ENCODE peak calls at places on chromosomes 16 and 17, in eight cellular contexts. Y is upper lobe of right lung; A is fibroblast of lung; F is psoas muscle; H is neural progenitor cell; W is aorta; O is IMR-90; B is CD8-positive, alpha-beta memory T cell. D is an unnamed sample.

GRCh38 chr17:81400939-81401726 is 5.9 kb downstream of the BAHCC1 start:
- DNase-seq in B (no peak), A (peak; percentile 71), O (no peak), W (no peak), Y (no peak), F (peak; percentile 51), H (no peak), D (no peak)

GRCh38 chr17:31452101-31452500 is 60.6 kb downstream of the RAB11FIP4 start:
- DNase-seq in W (no peak), H (peak; percentile 37), O (peak; percentile 8), F (no peak), A (no peak), Y (no peak), B (no peak), D (no peak)

GRCh38 chr17:27577124-27577761 is 53.7 kb upstream of the LGALS9 start:
- DNase-seq in H (peak; percentile 60), B (no peak), O (peak; percentile 82), Y (no peak), W (no peak), F (peak; percentile 79), A (peak; percentile 51), D (no peak)

GRCh38 chr16:64121473-64121872 is 1000.4 kb downstream of the CDH11 start:
- DNase-seq in Y (no peak), A (peak; percentile 2), O (peak; percentile 64), W (no peak), B (no peak), F (no peak), H (no peak), D (no peak)

GRCh38 chr16:57941016-57941656 is 29.8 kb downstream of the CNGB1 start:
- DNase-seq in F (peak; percentile 62), B (no peak), H (no peak), O (no peak), Y (peak; percentile 90), A (peak; percentile 14), W (peak; percentile 58), D (no peak)

GRCh38 chr17:45936610-45937009 is 42.3 kb downstream of the MAPT start:
- DNase-seq in H (no peak), A (no peak), B (no peak), F (no peak), W (no peak), O (no peak), Y (no peak), D (no peak)

GRCh38 chr16:2842340-2843000 is 12.4 kb downstream of the ZG16B start:
- DNase-seq in H (peak; percentile 69), Y (peak; percentile 80), F (peak; percentile 72), A (peak; percentile 62), W (no peak), B (peak; percentile 63), O (no peak), D (peak; percentile 16)

GRCh38 chr16:4682084-4682581 is 11.2 kb upstream of the NUDT16L1 start:
- DNase-seq in W (no peak), O (no peak), H (no peak), F (no peak), Y (peak; percentile 62), B (no peak), A (no peak), D (no peak)

GRCh38 chr17:64428406-64428805 is 20.5 kb upstream of the MILR1 start:
- DNase-seq in Y (no peak), W (no peak), B (no peak), H (no peak), O (no peak), F (no peak), A (no peak), D (no peak)

DNA sequence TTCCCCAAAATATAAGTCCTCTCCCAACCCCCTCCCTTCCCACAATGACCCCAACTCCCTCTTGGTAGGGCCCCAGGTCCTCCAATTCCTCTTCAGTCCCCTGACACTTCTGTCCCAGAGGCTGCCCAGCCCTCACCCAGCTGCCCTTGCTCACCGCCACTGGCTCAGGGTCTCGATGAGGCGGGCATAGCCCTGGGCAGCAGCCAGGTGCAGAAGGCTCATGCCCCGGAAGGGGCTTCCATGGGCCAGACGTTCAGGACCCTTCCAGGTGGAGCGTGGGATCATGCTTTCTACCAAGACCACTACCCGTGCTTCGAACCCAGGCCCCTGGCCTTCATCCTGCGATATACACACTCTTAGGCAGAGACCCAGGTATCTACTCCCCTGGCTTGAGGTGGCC is 5.8 kb upstream of the SPAG7 start:
- DNase-seq in F (no peak), W (no peak), B (no peak), O (no peak), A (no peak), H (no peak), Y (no peak), D (no peak)
- H3K27ac ChIP-seq in F (peak overlapping the region; percentile 86), W (no peak overlapping the region), B (no peak overlapping the region), O (no peak overlapping the region), A (no peak overlapping the region), H (no peak overlapping the region), Y (no peak overlapping the region), D (no peak overlapping the region)

GRCh38 chr17:70863436-70864248 is 694.3 kb downstream of the KCNJ2 start:
- DNase-seq in F (no peak), H (no peak), A (peak; percentile 68), W (no peak), Y (no peak), B (no peak), O (peak; percentile 20), D (no peak)

GRCh38 chr17:70859829-70860228 is 690.5 kb downstream of the KCNJ2 start:
- DNase-seq in A (no peak), W (no peak), H (no peak), Y (no peak), O (peak; percentile 3), B (no peak), F (no peak), D (no peak)

GRCh38 chr17:70865993-70866804 is 696.9 kb downstream of the KCNJ2 start:
- DNase-seq in B (no peak), O (no peak), F (no peak), A (peak; percentile 16), Y (no peak), H (no peak), W (no peak), D (no peak)

GRCh38 chr17:70857351-70857750 is 688.0 kb downstream of the KCNJ2 start:
- DNase-seq in F (no peak), Y (no peak), H (no peak), O (no peak), A (no peak), W (no peak), B (no peak), D (no peak)

GRCh38 chr17:70862295-70862694 is 693.0 kb downstream of the KCNJ2 start:
- DNase-seq in B (no peak), A (no peak), W (no peak), F (no peak), H (no peak), O (no peak), Y (no peak), D (no peak)
- H3K27ac ChIP-seq in B (no peak overlapping the region), A (no peak overlapping the region), W (no peak overlapping the region), F (no peak overlapping the region), H (no peak overlapping the region), O (no peak overlapping the region), Y (no peak overlapping the region), D (no peak overlapping the region)

DNA sequence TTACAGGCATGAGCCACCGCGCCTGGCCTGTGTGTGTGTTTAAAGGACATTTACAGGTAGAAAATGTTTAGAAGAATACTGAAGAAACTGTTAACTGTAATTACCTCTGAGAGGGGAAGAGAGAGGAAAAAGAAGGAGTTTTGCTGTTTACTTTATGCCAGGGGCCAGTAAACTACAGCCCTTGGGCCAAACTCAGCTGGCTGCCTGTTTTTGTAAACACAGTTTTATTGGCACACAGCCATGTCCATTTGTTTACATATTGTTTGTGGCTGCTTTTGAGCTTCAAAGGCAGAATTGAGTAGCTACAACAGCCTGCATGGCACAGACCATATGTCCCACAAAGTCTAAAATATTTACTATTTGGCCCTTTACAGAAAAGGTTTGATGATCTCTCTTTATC is 76.4 kb downstream of the GPR139 start:
- DNase-seq in F (no peak), H (no peak), W (no peak), O (no peak), Y (no peak), A (no peak), B (no peak), D (no peak)
- H3K27ac ChIP-seq in F (no peak overlapping the region), H (no peak overlapping the region), W (no peak overlapping the region), O (no peak overlapping the region), Y (no peak overlapping the region), A (no peak overlapping the region), B (no peak overlapping the region), D (no peak overlapping the region)

GRCh38 chr17:49646391-49647255 is 31.3 kb downstream of the SPOP start:
- DNase-seq in O (peak; percentile 77), Y (no peak), A (peak; percentile 59), H (no peak), B (no peak), W (peak; percentile 71), F (peak; percentile 50), D (no peak)
- H3K27ac ChIP-seq in O (peak overlapping the region; percentile 53), Y (peak overlapping the region; percentile 80), A (peak overlapping the region; percentile 59), H (no peak overlapping the region), B (no peak overlapping the region), W (peak overlapping the region; percentile 94), F (peak overlapping the region; percentile 89), D (no peak overlapping the region)

DNA sequence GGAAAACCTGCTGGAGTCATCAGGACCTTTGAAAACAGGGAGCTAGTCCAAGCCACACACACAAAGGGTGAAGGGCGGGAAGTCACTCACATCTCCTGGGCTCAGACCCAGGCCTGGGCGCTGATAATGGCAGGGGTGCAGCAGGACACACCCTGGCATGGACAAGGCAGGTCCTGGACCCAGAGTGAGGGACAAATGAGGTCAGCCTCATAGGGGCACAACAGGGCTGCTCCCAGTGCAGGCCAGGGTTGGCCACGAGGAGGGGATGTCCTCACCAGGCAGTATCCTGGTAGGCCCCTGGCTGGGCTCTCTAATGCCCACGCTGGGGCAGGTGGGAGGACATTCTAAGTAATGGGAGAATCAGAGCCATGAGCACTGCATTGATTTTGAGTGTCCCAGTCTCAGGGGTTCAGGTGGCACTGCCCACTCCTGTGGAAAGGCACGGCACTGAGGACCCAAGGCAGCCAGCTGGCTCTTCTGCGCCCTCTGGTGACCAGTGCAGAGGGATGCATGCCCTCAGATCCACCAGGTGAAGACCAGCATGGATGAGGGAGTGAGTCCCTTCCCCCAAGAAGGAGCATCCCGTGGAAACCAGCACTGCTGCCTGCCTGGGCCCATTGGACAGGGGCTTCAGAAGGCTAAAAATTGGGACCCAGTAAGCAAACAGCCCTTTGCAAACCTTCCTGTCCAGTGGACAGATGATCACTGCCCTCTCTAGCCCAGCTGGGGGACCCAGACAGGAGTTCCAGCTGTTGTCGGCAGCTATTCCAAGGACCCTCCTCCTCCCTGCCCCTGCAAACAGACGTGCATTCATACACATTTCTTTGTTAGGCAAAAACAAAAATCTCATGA is 23.3 kb upstream of the SREBF1 start:
- DNase-seq in B (peak; percentile 69), H (peak; percentile 80), Y (peak; percentile 86), O (peak; percentile 38), A (peak; percentile 57), W (no peak), F (peak; percentile 65), D (peak; percentile 78)
- H3K27ac ChIP-seq in B (no peak overlapping the region), H (no peak overlapping the region), Y (no peak overlapping the region), O (no peak overlapping the region), A (no peak overlapping the region), W (no peak overlapping the region), F (peak overlapping the region; percentile 5), D (no peak overlapping the region)

GRCh38 chr16:90046971-90047713 is 27.9 kb upstream of the DBNDD1 start:
- DNase-seq in H (peak; percentile 94), O (peak; percentile 58), B (no peak), W (peak; percentile 80), F (peak; percentile 60), A (peak; percentile 68), Y (peak; percentile 87), D (peak; percentile 61)
- H3K27ac ChIP-seq in H (no peak overlapping the region), O (no peak overlapping the region), B (no peak overlapping the region), W (no peak overlapping the region), F (peak overlapping the region; percentile 41), A (no peak overlapping the region), Y (no peak overlapping the region), D (no peak overlapping the region)

D was measured in Peyer's patch.